ENCODE peak calls at places on chromosome 13, in four cellular contexts. One of them, this sample, is unnamed.

GRCh38 chr13:32811297-32811800 is 204.9 kb upstream of the KL start:
- DNase-seq in AG04450: no peak
- DNase-seq in mesenteric fat pad: no peak
- DNase-seq in fibroblast of the conjunctiva: no peak
- DNase-seq in this sample: no peak

GRCh38 chr13:59890064-59890463 is 273.7 kb downstream of the DIAPH3 start:
- DNase-seq in AG04450: no peak
- DNase-seq in mesenteric fat pad: no peak
- DNase-seq in fibroblast of the conjunctiva: no peak
- DNase-seq in this sample: no peak

GRCh38 chr13:52432456-52432855 is 18.0 kb downstream of the VPS36 start:
- DNase-seq in AG04450: no peak
- DNase-seq in fibroblast of the conjunctiva: no peak
- DNase-seq in mesenteric fat pad: no peak
- DNase-seq in this sample: no peak

GRCh38 chr13:54486421-54487166 is 1458.0 kb downstream of the OLFM4 start:
- DNase-seq in AG04450: no peak
- DNase-seq in fibroblast of the conjunctiva: no peak
- DNase-seq in mesenteric fat pad: no peak
- DNase-seq in this sample: no peak

GRCh38 chr13:42990991-42991891 is 800 bp downstream of the EPSTI1 start:
- DNase-seq in fibroblast of the conjunctiva: no peak
- DNase-seq in mesenteric fat pad: no peak
- DNase-seq in AG04450: no peak
- DNase-seq in this sample: no peak

GRCh38 chr13:110266983-110267382 is 40.0 kb downstream of the COL4A1 start:
- DNase-seq in mesenteric fat pad: no peak
- DNase-seq in AG04450: no peak
- DNase-seq in fibroblast of the conjunctiva: no peak
- DNase-seq in this sample: no peak

GRCh38 chr13:20230913-20231838 is 943 bp downstream of the GJB6 start:
- DNase-seq in fibroblast of the conjunctiva: no peak
- DNase-seq in mesenteric fat pad: no peak
- DNase-seq in AG04450: no peak
- DNase-seq in this sample: no peak

GRCh38 chr13:112850273-112850672 is 118.7 kb upstream of the MCF2L start:
- DNase-seq in AG04450: no peak
- DNase-seq in mesenteric fat pad: peak; percentile 53
- DNase-seq in fibroblast of the conjunctiva: no peak
- DNase-seq in this sample: no peak